ENCODE peak calls at places on chromosomes 4 and X, in five cellular contexts. U is CD4-positive, alpha-beta T cell; P is effector CD4-positive, alpha-beta T cell; I is stimulated activated naive B cell treated with anti-CD40 and anti-IgM and Interleukin-4, amounts not matched to agents 10 μg/mL and 1 μg/mL and 100 μg/mL, for 72 hours; R is NCI-H524 treated with DMSO at 0.1 percent for 48 hours. Z is an unnamed sample.
A peak's percentile ranks its signal among the peaks of the same experiment; 100 is the strongest.

GRCh38 chr4:6693274-6694176 is at the start of gene S100P:
- DNase-seq in U (no peak), P (no peak), I (no peak), R (no peak), Z (no peak)

GRCh38 chr4:69600013-69600412 is 39.4 kb downstream of the UGT2A2 start:
- DNase-seq in U (no peak), R (no peak), P (no peak), I (no peak), Z (no peak)

GRCh38 chr4:123825596-123826291 is 429.1 kb downstream of the SPRY1 start:
- DNase-seq in U (no peak), R (no peak), I (no peak), P (no peak), Z (no peak)

GRCh38 chr4:33088713-33089112 is 2368.5 kb downstream of the PCDH7 start:
- DNase-seq in U (no peak), P (no peak), R (no peak), I (no peak), Z (no peak)

GRCh38 chr4:16721618-16722291 is 176.7 kb downstream of the LDB2 start:
- DNase-seq in I (no peak), R (no peak), U (no peak), P (no peak), Z (no peak)

GRCh38 chr4:118352843-118353373 is at the start of gene PRSS12:
- DNase-seq in U (peak; percentile 26), I (peak; percentile 52), P (peak; percentile 12), R (no peak), Z (peak; percentile 64)

GRCh38 chr4:40594261-40595178 is 35.1 kb downstream of the RBM47 start:
- DNase-seq in U (no peak), P (no peak), R (peak; percentile 45), I (no peak), Z (no peak)

GRCh38 chr4:2869659-2870058 is 26.0 kb downstream of the ADD1 start:
- DNase-seq in U (no peak), P (no peak), R (peak; percentile 20), I (no peak), Z (no peak)

GRCh38 chr4:141307241-141307689 is 86.6 kb downstream of the ZNF330 start:
- DNase-seq in U (peak; percentile 18), I (peak; percentile 78), P (peak; percentile 12), R (no peak), Z (peak; percentile 63)

GRCh38 chr4:86675548-86675947 is 81.4 kb downstream of the PTPN13 start:
- DNase-seq in U (no peak), R (no peak), P (no peak), I (no peak), Z (no peak)

GRCh38 chr4:74541611-74542177 is 96.8 kb downstream of the AREG start:
- DNase-seq in R (no peak), P (no peak), I (no peak), U (no peak), Z (no peak)

GRCh38 chr4:94741304-94741703 is 16.5 kb upstream of the BMPR1B start:
- DNase-seq in P (no peak), U (no peak), R (no peak), I (no peak), Z (no peak)

GRCh38 chr4:138399041-138399440 is 156.9 kb upstream of the SLC7A11 start:
- DNase-seq in P (no peak), R (no peak), U (no peak), I (no peak), Z (no peak)

GRCh38 chr4:137253949-137254348 is 278.3 kb downstream of the PCDH18 start:
- DNase-seq in I (no peak), U (no peak), R (no peak), P (no peak), Z (no peak)

GRCh38 chr4:24164054-24164453 is 274.2 kb upstream of the PPARGC1A start:
- DNase-seq in U (no peak), R (no peak), P (no peak), I (no peak), Z (no peak)

GRCh38 chr4:112127736-112128322 is 17.4 kb upstream of the FAM241A start:
- DNase-seq in U (no peak), I (no peak), P (no peak), R (no peak), Z (peak; percentile 40)

GRCh38 chr4:137711502-137711901 is 179.2 kb upstream of the PCDH18 start:
- DNase-seq in P (no peak), I (no peak), R (no peak), U (no peak), Z (no peak)

GRCh38 chr4:2685541-2685940 is 70.6 kb downstream of the TNIP2 start:
- DNase-seq in R (no peak), P (no peak), U (no peak), I (no peak), Z (no peak)

GRCh38 chrX:73916931-73917657 is 354.1 kb downstream of the CHIC1 start:
- DNase-seq in I (no peak), R (no peak), U (no peak), P (no peak), Z (no peak)

GRCh38 chr4:25234390-25235367 is 846 bp downstream of the PI4K2B start:
- DNase-seq in I (peak; percentile 44), P (peak; percentile 24), R (peak; percentile 30), U (peak; percentile 18), Z (no peak)

GRCh38 chr4:139851639-139852038 is 186.0 kb downstream of the MGST2 start:
- DNase-seq in I (no peak), U (no peak), R (no peak), P (no peak), Z (no peak)

GRCh38 chrX:133653363-133653762 is 238.1 kb upstream of the GPC4 start:
- DNase-seq in U (no peak), I (no peak), R (no peak), P (no peak), Z (no peak)

GRCh38 chr4:148043990-148044645 is 312.2 kb downstream of the ARHGAP10 start:
- DNase-seq in I (no peak), P (no peak), R (no peak), U (no peak), Z (no peak)

GRCh38 chr4:98399915-98400314 is 138.7 kb downstream of the RAP1GDS1 start:
- DNase-seq in R (no peak), U (no peak), I (no peak), P (no peak), Z (no peak)

GRCh38 chr4:182880387-182881356 is 36.5 kb downstream of the DCTD start:
- DNase-seq in P (no peak), U (no peak), I (no peak), R (no peak), Z (no peak)

GRCh38 chrX:15931362-15931761 is 76.7 kb upstream of the AP1S2 start:
- DNase-seq in I (no peak), P (no peak), R (no peak), U (no peak), Z (no peak)

GRCh38 chr4:141719585-141719984 is 83.2 kb downstream of the IL15 start:
- DNase-seq in P (no peak), I (no peak), R (no peak), U (no peak), Z (no peak)